ENCODE peak calls at places on chromosomes 13 and 19, in eight cellular contexts. R is aorta, Z is transverse colon, T is AG04450, X is psoas muscle, U is pancreas, A is skeletal muscle cell, E is cardiac fibroblast. M is an unnamed sample.
A peak's percentile ranks its signal among the peaks of the same experiment; 100 is the strongest.

GRCh38 chr13:35378939-35379338 is 97.5 kb downstream of the MAB21L1 start:
- DNase-seq in R (no peak), Z (no peak), T (no peak), X (no peak), U (no peak), A (no peak), E (peak; percentile 29), M (no peak)

GRCh38 chr13:105033999-105034398 is 1501.5 kb downstream of the EFNB2 start:
- DNase-seq in R (no peak), Z (no peak), T (no peak), X (no peak), U (no peak), A (no peak), E (no peak), M (no peak)

GRCh38 chr19:7848779-7849457 is 18.9 kb downstream of the EVI5L start:
- DNase-seq in R (no peak), Z (peak; percentile 6), T (no peak), X (no peak), U (no peak), A (no peak), E (no peak), M (no peak)

GRCh38 chr13:28819046-28819747 is 942 bp upstream of the MTUS2 start:
- DNase-seq in R (peak; percentile 45), Z (no peak), T (no peak), X (no peak), U (no peak), A (no peak), E (peak; percentile 39), M (peak; percentile 22)

GRCh38 chr13:39961036-39961435 is 305.6 kb downstream of the COG6 start:
- DNase-seq in R (no peak), Z (no peak), T (no peak), X (no peak), U (no peak), A (no peak), E (no peak), M (no peak)

GRCh38 chr13:110714798-110715394 is 1.4 kb downstream of the ING1 start:
- DNase-seq in R (peak; percentile 76), Z (peak; percentile 63), T (no peak), X (peak; percentile 64), U (peak; percentile 67), A (no peak), E (peak; percentile 44), M (peak; percentile 43)

GRCh38 chr19:6216996-6217751 is 62.6 kb downstream of the MLLT1 start:
- DNase-seq in R (peak; percentile 45), Z (no peak), T (no peak), X (no peak), U (no peak), A (no peak), E (no peak), M (no peak)

GRCh38 chr13:85194482-85194881 is 604.7 kb downstream of the SLITRK6 start:
- DNase-seq in R (no peak), Z (no peak), T (no peak), X (no peak), U (no peak), A (no peak), E (no peak), M (no peak)

GRCh38 chr19:30105316-30105715 is 163.3 kb downstream of the URI1 start:
- DNase-seq in R (no peak), Z (no peak), T (no peak), X (no peak), U (no peak), A (no peak), E (no peak), M (no peak)

GRCh38 chr13:110911880-110912279 is 3.0 kb downstream of the ANKRD10 start:
- DNase-seq in R (no peak), Z (no peak), T (no peak), X (no peak), U (no peak), A (no peak), E (no peak), M (peak; percentile 16)

GRCh38 chr13:41615520-41615838 is 158.1 kb downstream of the RGCC start:
- DNase-seq in R (no peak), Z (no peak), T (no peak), X (no peak), U (no peak), A (no peak), E (no peak), M (no peak)

GRCh38 chr13:79413521-79413920 is 7.5 kb upstream of the RBM26 start:
- DNase-seq in R (no peak), Z (no peak), T (no peak), X (no peak), U (no peak), A (no peak), E (no peak), M (no peak)

GRCh38 chr19:39196860-39197562 is at the start of gene NCCRP1:
- DNase-seq in R (no peak), Z (no peak), T (no peak), X (no peak), U (peak; percentile 50), A (no peak), E (no peak), M (no peak)

GRCh38 chr13:99357920-99358319 is 50.7 kb upstream of the GPR183 start:
- DNase-seq in R (no peak), Z (no peak), T (no peak), X (no peak), U (no peak), A (no peak), E (no peak), M (no peak)

GRCh38 chr19:17766543-17767131 is 15.4 kb downstream of the FCHO1 start:
- DNase-seq in R (peak; percentile 88), Z (peak; percentile 94), T (peak; percentile 32), X (peak; percentile 78), U (peak; percentile 70), A (no peak), E (peak; percentile 87), M (peak; percentile 83)

GRCh38 chr19:46633130-46633529 is 2.9 kb downstream of the GNG8 start:
- DNase-seq in R (no peak), Z (no peak), T (no peak), X (no peak), U (no peak), A (no peak), E (no peak), M (no peak)

GRCh38 chr13:19993024-19993423 is 34.5 kb downstream of the ZMYM2 start:
- DNase-seq in R (no peak), Z (no peak), T (no peak), X (no peak), U (no peak), A (no peak), E (no peak), M (no peak)

DNA sequence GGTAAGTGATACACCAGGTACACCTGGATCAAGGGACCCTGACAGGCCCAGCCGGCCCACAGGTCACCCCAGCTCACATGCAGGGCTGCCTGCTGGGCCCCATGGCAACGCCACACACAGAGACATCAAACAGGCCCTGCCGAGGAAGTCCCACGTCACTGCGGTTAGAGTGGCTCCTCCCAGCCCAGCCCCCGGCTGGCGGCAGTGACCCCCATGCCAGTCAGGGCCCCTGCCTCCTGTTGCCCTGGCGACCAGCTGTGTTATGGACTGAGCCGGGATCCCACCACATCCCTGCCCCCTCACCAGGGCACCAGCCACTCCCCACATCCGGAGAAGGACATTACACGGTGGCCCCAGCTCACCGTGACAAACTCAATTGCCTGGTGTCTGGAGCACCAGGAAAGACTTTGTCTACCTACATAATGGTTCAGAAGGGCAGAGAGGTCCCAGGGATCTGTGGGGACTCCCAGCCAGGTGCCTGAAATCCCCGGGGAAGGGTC is 30.4 kb upstream of the NANOS3 start:
- DNase-seq in R (peak; percentile 96), Z (peak; percentile 93), T (no peak), X (peak; percentile 89), U (peak; percentile 73), A (no peak), E (peak; percentile 89), M (peak; percentile 89)
- H3K4me3 ChIP-seq in R (no peak overlapping the region), Z (peak overlapping the region; percentile 54), T (peak overlapping the region; percentile 58), X (peak overlapping the region; percentile 71), U (no peak overlapping the region), A (no peak overlapping the region), E (no peak overlapping the region), M (peak overlapping the region; percentile 55)

DNA sequence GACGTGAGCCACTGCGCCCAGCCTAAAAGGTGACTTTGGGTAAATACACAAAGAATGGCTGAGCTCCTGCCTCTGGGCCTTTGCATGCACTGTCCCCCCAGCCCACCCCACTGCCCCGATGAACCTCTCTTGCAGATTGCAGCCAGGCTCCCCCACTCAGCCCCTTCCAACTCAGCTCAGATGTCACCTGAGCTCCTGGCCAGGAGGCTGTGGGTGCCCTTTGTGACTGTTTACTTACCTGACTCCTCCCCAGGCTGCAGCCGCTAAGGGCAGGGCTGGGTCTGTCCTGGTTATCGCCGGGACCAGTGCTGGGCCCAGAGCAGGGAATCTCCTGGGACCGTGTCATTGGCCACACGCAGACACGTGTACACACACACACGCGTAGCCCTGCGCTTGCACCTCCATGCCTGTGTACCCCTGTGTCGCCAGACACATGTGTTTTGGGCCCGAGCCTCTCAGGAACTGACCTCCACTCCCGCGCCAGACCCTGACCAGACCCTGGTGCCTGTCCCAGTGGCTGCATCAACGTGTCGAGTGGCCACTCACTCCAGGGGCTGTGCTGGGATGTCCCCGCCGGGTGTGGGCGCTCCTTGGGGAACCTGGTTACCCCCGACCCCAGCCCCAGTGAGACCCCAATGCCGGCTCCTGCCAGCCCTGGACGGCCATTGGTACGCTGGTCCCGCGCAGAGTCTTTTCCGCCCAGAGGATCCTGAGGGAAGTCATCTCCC is 18.7 kb downstream of the EFNA2 start:
- DNase-seq in R (no peak), Z (peak; percentile 71), T (no peak), X (no peak), U (no peak), A (no peak), E (no peak), M (no peak)
- H3K4me3 ChIP-seq in R (no peak overlapping the region), Z (no peak overlapping the region), T (no peak overlapping the region), X (no peak overlapping the region), U (no peak overlapping the region), A (no peak overlapping the region), E (no peak overlapping the region), M (no peak overlapping the region)

DNA sequence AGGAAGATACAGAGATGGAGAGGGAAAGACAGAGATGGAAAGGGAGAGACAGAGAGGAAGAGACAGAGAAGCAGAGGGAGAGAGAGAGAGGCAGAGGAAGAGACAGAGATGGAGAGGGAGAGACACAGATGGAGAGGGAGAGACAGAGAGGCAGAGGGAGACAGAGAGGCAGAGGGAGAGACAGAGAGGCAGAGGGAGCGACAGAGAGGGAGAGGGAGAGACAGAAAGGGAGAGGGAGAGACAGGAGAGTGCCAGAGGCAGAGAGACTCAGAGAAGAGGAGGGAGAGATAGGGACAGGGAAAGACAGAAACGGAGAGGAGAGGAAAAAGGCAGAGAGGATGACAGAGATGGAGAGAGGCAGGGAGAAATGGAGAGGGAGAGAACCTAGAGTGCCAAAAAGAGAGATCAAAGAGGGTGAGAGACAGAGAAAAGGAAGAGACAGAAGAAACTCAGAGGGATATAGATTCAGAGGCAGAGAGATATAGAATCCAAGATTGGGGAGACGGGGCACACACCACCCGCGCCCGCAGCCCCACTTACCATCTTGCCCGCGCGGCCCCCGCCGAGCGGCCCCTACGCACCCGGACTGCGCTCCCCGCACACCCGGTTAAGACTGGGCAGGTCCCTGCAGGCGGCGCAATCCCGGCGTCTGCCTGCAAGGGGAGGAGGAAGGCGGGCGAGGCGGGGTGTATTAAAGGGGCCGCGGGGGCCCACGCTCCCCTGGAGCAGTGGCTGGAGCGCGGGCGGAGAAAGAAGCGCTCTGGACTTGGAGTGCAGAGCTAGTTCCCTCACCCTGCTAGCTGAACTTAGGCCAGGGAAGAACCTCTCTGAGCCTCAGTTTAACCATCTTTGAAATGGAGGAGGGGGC is 10.7 kb downstream of the TM6SF2 start:
- DNase-seq in R (no peak), Z (no peak), T (no peak), X (no peak), U (no peak), A (no peak), E (no peak), M (no peak)
- H3K4me3 ChIP-seq in R (no peak overlapping the region), Z (no peak overlapping the region), T (no peak overlapping the region), X (no peak overlapping the region), U (no peak overlapping the region), A (no peak overlapping the region), E (no peak overlapping the region), M (no peak overlapping the region)

GRCh38 chr19:918152-918437 is 962 bp downstream of the KISS1R start:
- DNase-seq in R (no peak), Z (no peak), T (no peak), X (no peak), U (no peak), A (no peak), E (no peak), M (no peak)
- H3K4me3 ChIP-seq in R (no peak overlapping the region), Z (no peak overlapping the region), T (no peak overlapping the region), X (no peak overlapping the region), U (no peak overlapping the region), A (no peak overlapping the region), E (no peak overlapping the region), M (no peak overlapping the region)